ENCODE peak calls at places on chromosomes 11 and 22, in seven cellular contexts. One of them, this sample, is unnamed. For H3K9me3, the result is how much of the 10 kb centered on the place peaks cover.

GRCh38 chr11:123449436-123449835 is 19.4 kb downstream of the GRAMD1B start:
- DNase-seq in CD8-positive, alpha-beta memory T cell: no peak
- DNase-seq in neural progenitor cell: no peak
- DNase-seq in Peyer's patch: no peak
- DNase-seq in kidney: no peak
- DNase-seq in cardiac muscle cell: no peak
- DNase-seq in mucosa of descending colon: no peak
- DNase-seq in this sample: no peak

GRCh38 chr11:8357505-8357888 is 93.8 kb upstream of the LMO1 start:
- DNase-seq in CD8-positive, alpha-beta memory T cell: no peak
- DNase-seq in neural progenitor cell: no peak
- DNase-seq in Peyer's patch: peak
- DNase-seq in kidney: peak
- DNase-seq in cardiac muscle cell: no peak
- DNase-seq in mucosa of descending colon: no peak
- DNase-seq in this sample: no peak

GRCh38 chr11:57942808-57943207 is 80.9 kb upstream of the OR9Q1 start:
- DNase-seq in CD8-positive, alpha-beta memory T cell: no peak
- DNase-seq in neural progenitor cell: no peak
- DNase-seq in Peyer's patch: no peak
- DNase-seq in kidney: no peak
- DNase-seq in cardiac muscle cell: no peak
- DNase-seq in mucosa of descending colon: no peak
- DNase-seq in this sample: no peak

GRCh38 chr11:14894657-14895598 is 2.9 kb upstream of the CYP2R1 start:
- DNase-seq in CD8-positive, alpha-beta memory T cell: no peak
- DNase-seq in neural progenitor cell: no peak
- DNase-seq in Peyer's patch: no peak
- DNase-seq in kidney: peak
- DNase-seq in cardiac muscle cell: peak
- DNase-seq in mucosa of descending colon: peak
- DNase-seq in this sample: no peak

GRCh38 chr11:96259053-96259837 is 83.8 kb downstream of the MAML2 start:
- DNase-seq in CD8-positive, alpha-beta memory T cell: no peak
- DNase-seq in neural progenitor cell: no peak
- DNase-seq in Peyer's patch: no peak
- DNase-seq in kidney: no peak
- DNase-seq in cardiac muscle cell: peak
- DNase-seq in mucosa of descending colon: no peak
- DNase-seq in this sample: no peak

GRCh38 chr11:71459076-71459766 is 6.2 kb downstream of the NADSYN1 start:
- DNase-seq in CD8-positive, alpha-beta memory T cell: no peak
- DNase-seq in neural progenitor cell: no peak
- DNase-seq in Peyer's patch: peak
- DNase-seq in kidney: peak
- DNase-seq in cardiac muscle cell: no peak
- DNase-seq in mucosa of descending colon: peak
- DNase-seq in this sample: no peak

GRCh38 chr22:32752868-32753520 is 48.5 kb upstream of the TIMP3 start:
- DNase-seq in CD8-positive, alpha-beta memory T cell: no peak
- DNase-seq in neural progenitor cell: no peak
- DNase-seq in Peyer's patch: no peak
- DNase-seq in kidney: no peak
- DNase-seq in cardiac muscle cell: peak
- DNase-seq in mucosa of descending colon: no peak
- DNase-seq in this sample: no peak

GRCh38 chr22:20996598-20997535 is 5.1 kb downstream of the THAP7 start:
- DNase-seq in CD8-positive, alpha-beta memory T cell: no peak
- DNase-seq in neural progenitor cell: no peak
- DNase-seq in Peyer's patch: no peak
- DNase-seq in kidney: peak
- DNase-seq in cardiac muscle cell: no peak
- DNase-seq in mucosa of descending colon: no peak
- DNase-seq in this sample: no peak

GRCh38 chr11:2933376-2934056 is 4.3 kb upstream of the PHLDA2 start:
- DNase-seq in CD8-positive, alpha-beta memory T cell: peak
- DNase-seq in neural progenitor cell: no peak
- DNase-seq in Peyer's patch: peak
- DNase-seq in kidney: peak
- DNase-seq in cardiac muscle cell: peak
- DNase-seq in mucosa of descending colon: peak
- DNase-seq in this sample: peak

GRCh38 chr11:67433536-67434394 is 3.7 kb downstream of the PTPRCAP start:
- DNase-seq in CD8-positive, alpha-beta memory T cell: peak
- DNase-seq in neural progenitor cell: no peak
- DNase-seq in Peyer's patch: no peak
- DNase-seq in kidney: no peak
- DNase-seq in cardiac muscle cell: no peak
- DNase-seq in mucosa of descending colon: no peak
- DNase-seq in this sample: no peak

GRCh38 chr22:30694171-30694637 is 470 bp upstream of the OSBP2 start:
- DNase-seq in CD8-positive, alpha-beta memory T cell: peak
- DNase-seq in neural progenitor cell: peak
- DNase-seq in Peyer's patch: peak
- DNase-seq in kidney: peak
- DNase-seq in cardiac muscle cell: peak
- DNase-seq in mucosa of descending colon: peak
- DNase-seq in this sample: peak

GRCh38 chr11:763073-763463 is 14.2 kb downstream of the GATD1 start:
- DNase-seq in CD8-positive, alpha-beta memory T cell: no peak
- DNase-seq in neural progenitor cell: no peak
- DNase-seq in Peyer's patch: peak
- DNase-seq in kidney: peak
- DNase-seq in cardiac muscle cell: no peak
- DNase-seq in mucosa of descending colon: peak
- DNase-seq in this sample: no peak

GRCh38 chr11:36155770-36156485 is 133.3 kb downstream of the COMMD9 start:
- DNase-seq in CD8-positive, alpha-beta memory T cell: no peak
- DNase-seq in neural progenitor cell: no peak
- DNase-seq in Peyer's patch: no peak
- DNase-seq in kidney: no peak
- DNase-seq in cardiac muscle cell: peak
- DNase-seq in mucosa of descending colon: no peak
- DNase-seq in this sample: no peak

GRCh38 chr22:48405741-48406140 is 1421.9 kb downstream of the BRD1 start:
- DNase-seq in CD8-positive, alpha-beta memory T cell: no peak
- DNase-seq in neural progenitor cell: no peak
- DNase-seq in Peyer's patch: no peak
- DNase-seq in kidney: no peak
- DNase-seq in cardiac muscle cell: no peak
- DNase-seq in mucosa of descending colon: no peak
- DNase-seq in this sample: no peak

GRCh38 chr22:44920183-44920582 is 89.6 kb downstream of the PHF21B start:
- DNase-seq in CD8-positive, alpha-beta memory T cell: no peak
- DNase-seq in neural progenitor cell: no peak
- DNase-seq in Peyer's patch: no peak
- DNase-seq in kidney: peak
- DNase-seq in cardiac muscle cell: no peak
- DNase-seq in mucosa of descending colon: no peak
- DNase-seq in this sample: no peak

GRCh38 chr11:10314199-10315072 is 9.6 kb downstream of the ADM start:
- DNase-seq in CD8-positive, alpha-beta memory T cell: no peak
- DNase-seq in neural progenitor cell: peak
- DNase-seq in Peyer's patch: no peak
- DNase-seq in kidney: no peak
- DNase-seq in cardiac muscle cell: peak
- DNase-seq in mucosa of descending colon: no peak
- DNase-seq in this sample: no peak

GRCh38 chr22:19643448-19644313 is 70.6 kb upstream of the SEPTIN5 start:
- DNase-seq in CD8-positive, alpha-beta memory T cell: no peak
- DNase-seq in neural progenitor cell: no peak
- DNase-seq in Peyer's patch: no peak
- DNase-seq in kidney: no peak
- DNase-seq in cardiac muscle cell: peak
- DNase-seq in mucosa of descending colon: no peak
- DNase-seq in this sample: no peak

GRCh38 chr11:69403556-69404215 is 77.8 kb upstream of the LINC01488 start:
- DNase-seq in CD8-positive, alpha-beta memory T cell: no peak
- DNase-seq in neural progenitor cell: no peak
- DNase-seq in Peyer's patch: peak
- DNase-seq in kidney: peak
- DNase-seq in cardiac muscle cell: no peak
- DNase-seq in mucosa of descending colon: no peak
- DNase-seq in this sample: no peak
- H3K9me3 ChIP-seq in CD8-positive, alpha-beta memory T cell: under half
- H3K9me3 ChIP-seq in neural progenitor cell: under half
- H3K9me3 ChIP-seq in Peyer's patch: under half
- H3K9me3 ChIP-seq in kidney: under half
- H3K9me3 ChIP-seq in cardiac muscle cell: under half
- H3K9me3 ChIP-seq in mucosa of descending colon: under half
- H3K9me3 ChIP-seq in this sample: under half

GRCh38 chr22:27825174-27825573 is 23.6 kb upstream of the MN1 start:
- DNase-seq in CD8-positive, alpha-beta memory T cell: no peak
- DNase-seq in neural progenitor cell: no peak
- DNase-seq in Peyer's patch: no peak
- DNase-seq in kidney: no peak
- DNase-seq in cardiac muscle cell: no peak
- DNase-seq in mucosa of descending colon: peak
- DNase-seq in this sample: no peak

GRCh38 chr22:27816552-27816951 is 15.0 kb upstream of the MN1 start:
- DNase-seq in CD8-positive, alpha-beta memory T cell: no peak
- DNase-seq in neural progenitor cell: no peak
- DNase-seq in Peyer's patch: no peak
- DNase-seq in kidney: no peak
- DNase-seq in cardiac muscle cell: no peak
- DNase-seq in mucosa of descending colon: no peak
- DNase-seq in this sample: no peak

GRCh38 chr22:27815826-27816530 is 14.4 kb upstream of the MN1 start:
- DNase-seq in CD8-positive, alpha-beta memory T cell: no peak
- DNase-seq in neural progenitor cell: no peak
- DNase-seq in Peyer's patch: no peak
- DNase-seq in kidney: no peak
- DNase-seq in cardiac muscle cell: no peak
- DNase-seq in mucosa of descending colon: no peak
- DNase-seq in this sample: no peak

GRCh38 chr22:27823221-27823620 is 21.7 kb upstream of the MN1 start:
- DNase-seq in CD8-positive, alpha-beta memory T cell: no peak
- DNase-seq in neural progenitor cell: no peak
- DNase-seq in Peyer's patch: no peak
- DNase-seq in kidney: no peak
- DNase-seq in cardiac muscle cell: no peak
- DNase-seq in mucosa of descending colon: no peak
- DNase-seq in this sample: no peak

GRCh38 chr22:27820896-27821866 is 19.6 kb upstream of the MN1 start:
- DNase-seq in CD8-positive, alpha-beta memory T cell: no peak
- DNase-seq in neural progenitor cell: peak
- DNase-seq in Peyer's patch: no peak
- DNase-seq in kidney: no peak
- DNase-seq in cardiac muscle cell: no peak
- DNase-seq in mucosa of descending colon: no peak
- DNase-seq in this sample: no peak
- H3K9me3 ChIP-seq in CD8-positive, alpha-beta memory T cell: under half
- H3K9me3 ChIP-seq in neural progenitor cell: under half
- H3K9me3 ChIP-seq in Peyer's patch: under half
- H3K9me3 ChIP-seq in kidney: under half
- H3K9me3 ChIP-seq in cardiac muscle cell: under half
- H3K9me3 ChIP-seq in mucosa of descending colon: under half
- H3K9me3 ChIP-seq in this sample: under half

GRCh38 chr11:134543144-134544044 is 131.4 kb upstream of the B3GAT1 start:
- DNase-seq in CD8-positive, alpha-beta memory T cell: no peak
- DNase-seq in neural progenitor cell: no peak
- DNase-seq in Peyer's patch: no peak
- DNase-seq in kidney: no peak
- DNase-seq in cardiac muscle cell: no peak
- DNase-seq in mucosa of descending colon: no peak
- DNase-seq in this sample: no peak

GRCh38 chr11:134544095-134544815 is 132.2 kb upstream of the B3GAT1 start:
- DNase-seq in CD8-positive, alpha-beta memory T cell: no peak
- DNase-seq in neural progenitor cell: no peak
- DNase-seq in Peyer's patch: no peak
- DNase-seq in kidney: no peak
- DNase-seq in cardiac muscle cell: no peak
- DNase-seq in mucosa of descending colon: no peak
- DNase-seq in this sample: no peak

GRCh38 chr11:134541355-134541754 is 129.3 kb upstream of the B3GAT1 start:
- DNase-seq in CD8-positive, alpha-beta memory T cell: no peak
- DNase-seq in neural progenitor cell: no peak
- DNase-seq in Peyer's patch: no peak
- DNase-seq in kidney: no peak
- DNase-seq in cardiac muscle cell: no peak
- DNase-seq in mucosa of descending colon: no peak
- DNase-seq in this sample: no peak

GRCh38 chr11:134542401-134543143 is 130.5 kb upstream of the B3GAT1 start:
- DNase-seq in CD8-positive, alpha-beta memory T cell: no peak
- DNase-seq in neural progenitor cell: no peak
- DNase-seq in Peyer's patch: no peak
- DNase-seq in kidney: no peak
- DNase-seq in cardiac muscle cell: no peak
- DNase-seq in mucosa of descending colon: peak
- DNase-seq in this sample: no peak

DNA sequence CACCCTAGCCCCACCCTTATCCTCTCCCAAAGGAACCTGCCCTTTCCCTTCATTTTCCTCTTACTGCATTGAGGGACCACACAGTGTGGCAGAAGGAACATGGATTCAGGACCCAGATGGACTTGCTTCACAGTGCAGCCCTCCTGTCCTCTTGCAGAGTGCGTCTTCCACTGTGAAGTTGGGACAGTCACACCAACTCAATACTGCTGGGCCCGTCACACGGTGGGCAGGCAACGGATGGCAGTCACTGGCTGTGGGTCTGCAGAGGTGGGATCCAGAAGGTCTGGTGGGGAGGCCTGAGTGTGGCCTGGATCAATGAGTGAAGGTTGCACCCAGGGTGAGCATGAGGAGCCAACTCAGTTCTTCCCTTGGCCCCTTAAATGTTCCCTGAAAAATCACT is 129.9 kb upstream of the B3GAT1 start:
- DNase-seq in CD8-positive, alpha-beta memory T cell: no peak
- DNase-seq in neural progenitor cell: no peak
- DNase-seq in Peyer's patch: no peak
- DNase-seq in kidney: no peak
- DNase-seq in cardiac muscle cell: no peak
- DNase-seq in mucosa of descending colon: no peak
- DNase-seq in this sample: no peak
- H3K9me3 ChIP-seq in CD8-positive, alpha-beta memory T cell: under half
- H3K9me3 ChIP-seq in neural progenitor cell: under half
- H3K9me3 ChIP-seq in Peyer's patch: under half
- H3K9me3 ChIP-seq in kidney: under half
- H3K9me3 ChIP-seq in cardiac muscle cell: under half
- H3K9me3 ChIP-seq in mucosa of descending colon: under half
- H3K9me3 ChIP-seq in this sample: under half

GRCh38 chr11:17368551-17368950 is 17.0 kb downstream of the NCR3LG1 start:
- DNase-seq in CD8-positive, alpha-beta memory T cell: no peak
- DNase-seq in neural progenitor cell: no peak
- DNase-seq in Peyer's patch: no peak
- DNase-seq in kidney: no peak
- DNase-seq in cardiac muscle cell: no peak
- DNase-seq in mucosa of descending colon: no peak
- DNase-seq in this sample: no peak

GRCh38 chr11:17366491-17366890 is 14.9 kb downstream of the NCR3LG1 start:
- DNase-seq in CD8-positive, alpha-beta memory T cell: no peak
- DNase-seq in neural progenitor cell: no peak
- DNase-seq in Peyer's patch: no peak
- DNase-seq in kidney: no peak
- DNase-seq in cardiac muscle cell: no peak
- DNase-seq in mucosa of descending colon: no peak
- DNase-seq in this sample: no peak

GRCh38 chr11:17371614-17372013 is 16.8 kb downstream of the KCNJ11 start:
- DNase-seq in CD8-positive, alpha-beta memory T cell: no peak
- DNase-seq in neural progenitor cell: peak
- DNase-seq in Peyer's patch: no peak
- DNase-seq in kidney: no peak
- DNase-seq in cardiac muscle cell: peak
- DNase-seq in mucosa of descending colon: no peak
- DNase-seq in this sample: no peak

GRCh38 chr11:17369685-17370243 is 18.2 kb downstream of the NCR3LG1 start:
- DNase-seq in CD8-positive, alpha-beta memory T cell: no peak
- DNase-seq in neural progenitor cell: no peak
- DNase-seq in Peyer's patch: no peak
- DNase-seq in kidney: no peak
- DNase-seq in cardiac muscle cell: no peak
- DNase-seq in mucosa of descending colon: no peak
- DNase-seq in this sample: no peak

GRCh38 chr11:17369094-17369493 is 17.5 kb downstream of the NCR3LG1 start:
- DNase-seq in CD8-positive, alpha-beta memory T cell: no peak
- DNase-seq in neural progenitor cell: no peak
- DNase-seq in Peyer's patch: no peak
- DNase-seq in kidney: no peak
- DNase-seq in cardiac muscle cell: no peak
- DNase-seq in mucosa of descending colon: no peak
- DNase-seq in this sample: no peak
- H3K9me3 ChIP-seq in CD8-positive, alpha-beta memory T cell: under half
- H3K9me3 ChIP-seq in neural progenitor cell: under half
- H3K9me3 ChIP-seq in Peyer's patch: under half
- H3K9me3 ChIP-seq in kidney: under half
- H3K9me3 ChIP-seq in cardiac muscle cell: under half
- H3K9me3 ChIP-seq in mucosa of descending colon: half or more
- H3K9me3 ChIP-seq in this sample: under half

This sample was measured in T-helper 17 cell.